ENCODE peak calls at places on chromosomes 12 and 14, in ten cellular contexts. M is CD8-positive, alpha-beta T cell; G is heart left ventricle; X is stomach; N is pancreas; O is right atrium auricular region; F is mammary epithelial cell; R is tibial artery; P is A549; J is IMR-90. C is an unnamed sample. For H3K4me1, the result is how much of the 10 kb centered on the place peaks cover.

GRCh38 chr14:42541535-42542001 is 934.9 kb downstream of the LRFN5 start:
- DNase-seq in G (no peak), X (no peak), J (peak), M (no peak), R (no peak), N (no peak), O (no peak), F (no peak), P (no peak), C (no peak)

GRCh38 chr12:104788848-104789271 is 169.2 kb downstream of the SLC41A2 start:
- DNase-seq in M (no peak), F (no peak), N (no peak), G (no peak), X (no peak), P (no peak), J (no peak), O (no peak), R (no peak), C (no peak)

GRCh38 chr14:105530446-105531087 is 4.2 kb downstream of the TMEM121 start:
- DNase-seq in J (no peak), R (no peak), P (no peak), F (no peak), O (no peak), M (no peak), G (no peak), X (no peak), N (no peak), C (no peak)

GRCh38 chr14:55152052-55152753 is 23.2 kb downstream of the LGALS3 start:
- DNase-seq in N (no peak), F (no peak), J (peak), P (no peak), R (no peak), M (no peak), G (no peak), O (no peak), X (no peak), C (no peak)

GRCh38 chr12:100128509-100128908 is 14.2 kb downstream of the BLTP3B start:
- DNase-seq in J (peak), R (peak), N (no peak), G (no peak), P (peak), X (no peak), F (peak), O (no peak), M (no peak), C (no peak)

GRCh38 chr14:95052016-95052585 is 105.2 kb downstream of the DICER1 start:
- DNase-seq in F (no peak), R (peak), J (no peak), P (no peak), X (peak), M (no peak), G (no peak), N (no peak), O (no peak), C (no peak)

GRCh38 chr14:54589076-54589475 is 22.1 kb downstream of the SAMD4A start:
- DNase-seq in M (no peak), P (no peak), G (no peak), F (peak), R (no peak), N (no peak), X (no peak), O (no peak), J (peak), C (no peak)

GRCh38 chr12:60070541-60070940 is 474.7 kb downstream of the SLC16A7 start:
- DNase-seq in X (no peak), O (no peak), J (peak), P (no peak), F (peak), G (no peak), M (no peak), N (no peak), R (no peak), C (no peak)

GRCh38 chr14:85281921-85282320 is 248.0 kb upstream of the FLRT2 start:
- DNase-seq in R (no peak), M (no peak), G (no peak), P (no peak), O (no peak), N (no peak), F (no peak), X (no peak), J (no peak), C (no peak)

GRCh38 chr12:119322324-119322723 is 12.2 kb upstream of the CCDC60 start:
- DNase-seq in N (no peak), G (no peak), F (no peak), X (no peak), R (no peak), M (no peak), P (no peak), J (no peak), O (no peak), C (no peak)

GRCh38 chr12:116878567-116879508 is 2.4 kb downstream of the HRK start:
- DNase-seq in P (no peak), J (no peak), R (no peak), N (no peak), X (no peak), F (peak), M (no peak), G (no peak), O (no peak), C (no peak)

GRCh38 chr12:41972196-41972994 is 172.3 kb downstream of the GXYLT1 start:
- DNase-seq in N (no peak), F (no peak), R (no peak), J (no peak), X (no peak), G (no peak), O (no peak), M (no peak), P (no peak), C (no peak)

GRCh38 chr12:63294327-63294632 is 143.3 kb upstream of the AVPR1A start:
- DNase-seq in P (peak), J (peak), N (peak), G (no peak), R (no peak), F (peak), M (no peak), X (no peak), O (no peak), C (no peak)

GRCh38 chr14:65330416-65330815 is 82.1 kb upstream of the FUT8 start:
- DNase-seq in F (peak), G (no peak), R (no peak), M (no peak), J (no peak), X (no peak), O (no peak), P (no peak), N (no peak), C (no peak)

GRCh38 chr14:77023001-77023996 is 5.2 kb downstream of the IRF2BPL start:
- DNase-seq in O (no peak), M (no peak), G (no peak), F (peak), N (peak), R (no peak), P (peak), J (peak), X (peak), C (no peak)

GRCh38 chr12:130830246-130830551 is 8.9 kb downstream of the STX2 start:
- DNase-seq in R (no peak), P (no peak), J (no peak), N (no peak), G (no peak), O (no peak), M (no peak), X (no peak), F (no peak), C (no peak)

GRCh38 chr14:78606111-78606510 is 435.9 kb downstream of the NRXN3 start:
- DNase-seq in O (no peak), P (no peak), M (no peak), F (peak), N (no peak), R (no peak), G (no peak), X (no peak), J (peak), C (no peak)

GRCh38 chr12:98883231-98883630 is 238.1 kb downstream of the APAF1 start:
- DNase-seq in F (no peak), N (no peak), O (no peak), M (no peak), R (no peak), J (no peak), X (no peak), G (no peak), P (no peak), C (no peak)

GRCh38 chr12:128316981-128317526 is 50.1 kb downstream of the TMEM132C start:
- DNase-seq in M (no peak), R (no peak), G (no peak), F (no peak), P (no peak), X (no peak), O (peak), J (no peak), N (no peak), C (no peak)

GRCh38 chr12:5507536-5507935 is 75.6 kb downstream of the NTF3 start:
- DNase-seq in R (no peak), X (no peak), M (no peak), G (no peak), F (no peak), P (no peak), O (no peak), N (no peak), J (peak), C (no peak)

GRCh38 chr12:28177461-28177860 is 12.8 kb upstream of the CCDC91 start:
- DNase-seq in F (peak), N (no peak), G (no peak), X (no peak), O (no peak), J (no peak), M (no peak), R (no peak), P (no peak), C (no peak)

GRCh38 chr12:101697930-101698781 is 716 bp downstream of the CHPT1 start:
- DNase-seq in F (peak), X (peak), P (peak), G (peak), N (peak), J (peak), R (peak), O (peak), M (no peak), C (peak)

GRCh38 chr14:88321692-88322504 is 1.2 kb downstream of the KCNK10 start:
- DNase-seq in R (no peak), G (no peak), M (no peak), F (no peak), X (no peak), O (no peak), P (no peak), N (no peak), J (no peak), C (no peak)

GRCh38 chr12:132067182-132067581 is 76.9 kb downstream of the DDX51 start:
- DNase-seq in N (no peak), G (no peak), R (no peak), J (peak), M (no peak), P (no peak), O (no peak), F (no peak), X (no peak), C (no peak)

GRCh38 chr14:68147331-68147730 is 327.8 kb downstream of the RAD51B start:
- DNase-seq in G (no peak), N (no peak), P (no peak), O (no peak), J (no peak), X (no peak), F (peak), M (no peak), R (no peak), C (no peak)

GRCh38 chr12:29593001-29593400 is 95.5 kb upstream of the OVCH1 start:
- DNase-seq in N (no peak), X (no peak), F (no peak), P (no peak), R (no peak), J (no peak), O (no peak), G (no peak), M (no peak), C (no peak)

GRCh38 chr12:80226576-80226975 is 127.2 kb downstream of the OTOGL start:
- DNase-seq in O (no peak), X (no peak), N (no peak), G (no peak), P (no peak), R (no peak), F (peak), J (peak), M (no peak), C (no peak)

GRCh38 chr14:102951799-102952198 is 29.3 kb downstream of the AMN start:
- DNase-seq in F (no peak), J (peak), G (no peak), P (no peak), X (no peak), M (no peak), R (no peak), O (no peak), N (no peak), C (no peak)

GRCh38 chr14:102917469-102918211 is 4.8 kb upstream of the AMN start:
- DNase-seq in O (peak), R (no peak), F (no peak), M (peak), G (no peak), X (peak), P (peak), N (no peak), J (peak), C (no peak)

GRCh38 chr14:90397401-90398314 is 829 bp downstream of the CALM1 start:
- DNase-seq in O (no peak), J (peak), N (peak), X (peak), F (peak), P (peak), R (peak), M (peak), G (peak), C (peak)

GRCh38 chr12:53930591-53931255 is 7.9 kb upstream of the HOXC13 start:
- DNase-seq in N (no peak), O (no peak), P (no peak), J (no peak), R (no peak), M (no peak), F (no peak), G (no peak), X (no peak), C (no peak)

GRCh38 chr12:7989827-7990491 is 42.6 kb upstream of the FOXJ2 start:
- DNase-seq in N (no peak), X (peak), R (no peak), M (peak), G (peak), J (peak), O (no peak), F (no peak), P (no peak), C (peak)

GRCh38 chr12:131309700-131310099 is 356.0 kb downstream of the ADGRD1 start:
- DNase-seq in R (no peak), P (no peak), O (no peak), M (no peak), F (no peak), J (no peak), N (no peak), X (no peak), G (no peak), C (no peak)

GRCh38 chr12:25615119-25615518 is 62.0 kb upstream of the LMNTD1 start:
- DNase-seq in N (no peak), X (no peak), F (peak), P (peak), O (no peak), J (peak), M (no peak), G (no peak), R (no peak), C (no peak)

GRCh38 chr12:6112004-6112403 is 12.5 kb downstream of the VWF start:
- DNase-seq in P (no peak), X (no peak), F (no peak), R (no peak), M (no peak), O (peak), J (no peak), G (no peak), N (no peak), C (no peak)

GRCh38 chr12:93297536-93297935 is 80.2 kb upstream of the NUDT4 start:
- DNase-seq in J (no peak), F (no peak), P (no peak), N (no peak), M (no peak), G (no peak), O (no peak), X (no peak), R (no peak), C (no peak)

GRCh38 chr14:60647081-60647836 is 2.0 kb downstream of the SIX1 start:
- DNase-seq in G (no peak), F (peak), J (peak), P (peak), N (no peak), O (no peak), M (no peak), R (peak), X (no peak), C (no peak)

GRCh38 chr12:46103691-46104090 is 113.3 kb upstream of the SCAF11 start:
- DNase-seq in M (no peak), R (no peak), J (no peak), X (no peak), G (no peak), O (no peak), N (no peak), P (no peak), F (no peak), C (no peak)

DNA sequence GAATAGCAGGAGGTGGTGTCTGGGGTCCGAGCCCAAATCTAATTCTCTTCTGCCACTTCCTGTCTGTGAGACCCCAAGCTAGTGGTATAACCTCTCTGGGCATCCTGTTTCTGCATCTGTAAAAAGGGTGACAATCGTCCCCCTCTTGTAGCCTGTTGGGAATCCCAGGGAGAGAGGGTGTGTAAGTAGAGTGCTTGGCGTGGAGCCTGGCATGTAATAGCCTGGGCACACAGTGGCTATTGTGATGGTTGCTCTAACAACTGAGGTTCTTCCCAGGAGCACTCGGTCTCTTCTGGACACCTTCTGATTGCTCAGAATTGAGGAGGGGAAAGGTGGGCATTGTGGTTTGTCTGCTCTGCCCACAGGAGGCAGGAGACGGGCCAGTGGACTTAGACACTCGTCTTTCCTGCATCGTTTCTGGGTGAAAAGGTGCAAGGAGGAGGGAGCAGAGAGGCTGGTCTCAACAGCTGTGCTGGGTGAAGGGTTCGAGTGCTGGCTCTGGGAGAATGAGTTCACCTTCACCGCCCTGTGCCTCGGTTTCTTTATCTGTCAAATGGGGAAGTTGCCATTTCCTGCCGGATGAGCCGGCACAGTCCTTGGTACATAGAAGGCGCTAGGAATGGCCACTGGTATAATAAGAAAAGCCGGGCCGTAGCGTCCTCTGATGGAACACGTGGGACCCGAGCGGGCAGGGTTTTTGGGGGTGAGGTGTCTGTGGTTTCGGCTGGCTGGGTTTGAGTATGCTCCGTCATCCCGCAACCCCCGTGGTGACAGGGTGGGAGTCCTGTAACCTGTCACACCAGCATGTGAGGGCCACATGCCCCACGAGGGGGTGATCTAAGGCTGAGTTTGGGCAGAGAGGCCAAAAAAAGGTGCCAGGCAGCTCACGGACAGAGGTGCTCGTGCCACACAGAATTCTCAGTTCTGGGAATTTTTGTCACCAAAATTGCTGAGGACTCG is 7.2 kb downstream of the BCL7A start:
- DNase-seq in P (no peak), G (no peak), M (no peak), N (no peak), J (no peak), R (no peak), F (peak), X (no peak), O (no peak), C (no peak)
- H3K4me1 ChIP-seq in P (under half), G (under half), M (under half), N (under half), J (under half), R (under half), F (half or more), X (under half), O (under half), C (under half)

DNA sequence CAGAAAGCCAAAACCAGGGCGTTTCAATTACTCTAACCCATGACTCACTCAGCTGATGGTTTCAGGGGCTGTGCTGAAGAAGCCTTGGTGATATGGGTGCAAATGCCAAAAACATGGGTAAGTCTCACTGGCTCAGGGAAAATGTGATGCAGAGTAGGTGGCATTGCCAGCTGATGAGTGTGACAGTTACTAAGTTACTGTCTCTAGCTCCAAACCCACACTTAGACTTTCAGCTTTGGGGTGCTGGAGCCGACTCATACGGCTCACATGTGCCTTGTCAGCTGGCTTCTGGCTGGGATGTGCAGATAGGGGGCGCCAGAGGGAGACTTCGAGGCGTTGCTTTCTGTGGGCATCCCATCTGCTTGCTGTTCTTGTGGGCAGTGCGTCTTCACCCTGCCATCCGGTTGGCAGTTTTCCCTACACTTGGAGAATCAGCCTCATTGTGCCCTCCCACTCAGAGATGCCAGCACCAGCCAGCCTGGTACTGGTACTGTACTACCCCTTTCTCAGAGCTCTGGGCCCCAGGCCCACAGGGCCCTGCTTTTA is 11.1 kb upstream of the KRT7 start:
- DNase-seq in N (peak), P (peak), R (peak), J (peak), X (peak), M (peak), G (no peak), F (peak), O (no peak), C (no peak)
- TF ChIP-seq CTCF in N (peak), P (peak), R (no peak), J (peak), X (no peak), M (no peak), G (peak), F (peak), O (peak), C (peak)

DNA sequence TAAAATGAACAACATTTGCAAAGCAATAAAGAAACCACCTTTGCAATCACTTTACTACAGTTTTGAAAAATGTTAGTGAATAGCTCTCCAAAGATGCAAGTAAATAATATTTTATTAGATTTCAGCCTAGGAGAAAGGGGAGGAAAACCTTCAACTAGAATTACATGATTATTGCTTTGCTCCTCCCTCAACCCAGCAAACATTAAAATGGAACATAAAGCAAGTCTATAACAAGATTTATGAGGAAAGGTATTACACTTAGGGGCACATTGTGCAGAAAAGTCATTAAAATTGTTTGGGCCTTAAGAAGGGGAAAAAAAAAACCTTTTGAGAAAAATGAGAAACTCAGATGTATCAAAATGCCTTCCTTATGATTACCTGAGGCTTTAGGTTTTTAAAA is 70.7 kb downstream of the HMGA2 start:
- DNase-seq in N (no peak), X (no peak), F (no peak), P (no peak), G (no peak), J (no peak), R (no peak), M (no peak), O (no peak), C (no peak)
- H3K4me1 ChIP-seq in N (under half), X (under half), F (half or more), P (half or more), G (under half), J (under half), R (under half), M (under half), O (under half), C (under half)

DNA sequence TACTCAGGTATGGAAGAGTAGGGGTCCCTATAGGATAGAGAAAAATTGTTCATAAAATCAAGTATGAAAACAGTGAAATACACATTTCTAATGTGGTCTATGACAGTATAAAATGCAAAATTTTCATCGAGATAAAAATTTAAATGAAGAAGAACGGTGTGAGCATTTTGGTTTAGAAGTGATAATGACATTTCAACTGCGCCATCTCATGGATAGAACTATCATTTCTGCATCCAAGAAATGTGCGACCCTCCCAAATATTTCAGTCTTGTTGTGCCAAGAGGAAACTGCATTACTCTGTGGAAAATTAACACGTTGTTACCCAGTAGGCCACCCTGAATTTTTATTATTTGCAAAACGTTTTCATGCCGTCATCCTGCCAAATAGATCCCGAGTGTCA is 108.8 kb downstream of the CRACR2A start:
- DNase-seq in O (no peak), M (no peak), G (no peak), J (no peak), P (no peak), F (no peak), N (no peak), X (no peak), R (no peak), C (no peak)
- TF ChIP-seq CTCF in O (peak), M (no peak), G (no peak), J (no peak), P (no peak), F (no peak), N (no peak), X (no peak), R (no peak), C (no peak)

C was measured in lung.